ENCODE peak calls at places on chromosomes 4 and X, in eight cellular contexts. V is colonic mucosa, W is kidney epithelial cell, D is HCT116, T is Caco-2, I is tibial artery, B is IMR-90, X is SK-N-SH. C is an unnamed sample.

GRCh38 chr4:176300565-176300964 is 19.2 kb upstream of the SPCS3 start:
- DNase-seq in W (no peak), B (no peak), T (no peak), X (no peak), V (no peak), D (no peak), I (no peak), C (no peak)

GRCh38 chrX:68634649-68635227 is 12.7 kb upstream of the STARD8 start:
- DNase-seq in T (no peak), D (no peak), I (no peak), X (no peak), W (no peak), B (peak; percentile 26), V (no peak), C (peak; percentile 62)

GRCh38 chr4:175986-176385 is 51.7 kb downstream of the ZNF718 start:
- DNase-seq in X (no peak), V (no peak), B (no peak), T (no peak), I (no peak), W (no peak), D (no peak), C (no peak)

GRCh38 chr4:21882050-21882839 is 66.3 kb downstream of the KCNIP4 start:
- DNase-seq in V (no peak), W (no peak), D (no peak), T (no peak), B (peak; percentile 48), X (no peak), I (no peak), C (no peak)

GRCh38 chr4:10808591-10808990 is 124.0 kb upstream of the CLNK start:
- DNase-seq in V (no peak), X (no peak), I (peak; percentile 23), D (no peak), T (no peak), W (no peak), B (peak; percentile 68), C (no peak)

GRCh38 chrX:10574663-10575062 is 45.7 kb downstream of the MID1 start:
- DNase-seq in W (peak; percentile 19), I (no peak), B (no peak), V (no peak), D (no peak), T (no peak), X (no peak), C (no peak)

GRCh38 chrX:134599173-134599914 is 58.9 kb downstream of the PLAC1 start:
- DNase-seq in I (peak; percentile 35), D (no peak), B (peak; percentile 63), V (no peak), X (no peak), T (no peak), W (no peak), C (peak; percentile 32)

GRCh38 chr4:101014417-101014816 is 332.9 kb downstream of the PPP3CA start:
- DNase-seq in D (no peak), T (no peak), I (no peak), W (no peak), X (no peak), B (no peak), V (no peak), C (no peak)

GRCh38 chr4:126839066-126839465 is 793.7 kb upstream of the INTU start:
- DNase-seq in T (no peak), B (peak; percentile 43), I (no peak), V (no peak), D (no peak), W (no peak), X (no peak), C (peak; percentile 19)

GRCh38 chr4:8821151-8821950 is 50.3 kb downstream of the HMX1 start:
- DNase-seq in D (no peak), V (peak; percentile 11), T (no peak), W (no peak), X (peak; percentile 4), I (no peak), B (no peak), C (no peak)

GRCh38 chr4:10456270-10457254 is 664 bp downstream of the ZNF518B start:
- DNase-seq in B (peak; percentile 56), D (peak; percentile 19), V (peak; percentile 68), X (peak; percentile 70), T (no peak), I (peak; percentile 32), W (no peak), C (no peak)

GRCh38 chr4:77385124-77385969 is 220.3 kb upstream of the CXCL13 start:
- DNase-seq in T (peak; percentile 66), W (no peak), I (peak; percentile 48), X (peak; percentile 22), V (peak; percentile 64), D (peak; percentile 54), B (peak; percentile 63), C (no peak)

GRCh38 chrX:97267376-97267775 is 383.7 kb downstream of the RPA4 start:
- DNase-seq in B (peak; percentile 9), T (no peak), V (no peak), D (no peak), X (no peak), I (no peak), W (no peak), C (no peak)

GRCh38 chr4:114184901-114185300 is 205.5 kb upstream of the ARSJ start:
- DNase-seq in B (no peak), D (no peak), X (no peak), V (no peak), I (no peak), W (no peak), T (no peak), C (no peak)

GRCh38 chr4:158856852-158857251 is 88.0 kb downstream of the FNIP2 start:
- DNase-seq in I (no peak), W (peak; percentile 4), V (no peak), T (peak; percentile 28), B (peak; percentile 68), D (peak; percentile 26), X (peak; percentile 44), C (no peak)

GRCh38 chrX:19647731-19648588 is 132.7 kb upstream of the MAP3K15 start:
- DNase-seq in W (no peak), V (no peak), I (no peak), D (no peak), B (peak; percentile 51), T (no peak), X (no peak), C (no peak)

GRCh38 chr4:13963601-13964000 is 336.1 kb upstream of the BOD1L1 start:
- DNase-seq in X (no peak), V (no peak), T (no peak), D (no peak), I (no peak), B (peak; percentile 16), W (no peak), C (no peak)

GRCh38 chr4:21656832-21657231 is 291.7 kb downstream of the KCNIP4 start:
- DNase-seq in W (peak; percentile 50), I (no peak), B (no peak), X (no peak), D (peak; percentile 2), V (no peak), T (no peak), C (peak; percentile 27)

GRCh38 chr4:49032440-49033161 is 46.5 kb downstream of the CWH43 start:
- DNase-seq in B (peak; percentile 6), I (no peak), W (no peak), T (peak; percentile 43), V (peak; percentile 21), X (peak; percentile 27), D (peak; percentile 6), C (no peak)

GRCh38 chrX:104565791-104566687 is at the start of gene IL1RAPL2:
- DNase-seq in I (no peak), T (no peak), B (no peak), W (no peak), V (peak; percentile 38), X (peak; percentile 49), D (no peak), C (no peak)

DNA sequence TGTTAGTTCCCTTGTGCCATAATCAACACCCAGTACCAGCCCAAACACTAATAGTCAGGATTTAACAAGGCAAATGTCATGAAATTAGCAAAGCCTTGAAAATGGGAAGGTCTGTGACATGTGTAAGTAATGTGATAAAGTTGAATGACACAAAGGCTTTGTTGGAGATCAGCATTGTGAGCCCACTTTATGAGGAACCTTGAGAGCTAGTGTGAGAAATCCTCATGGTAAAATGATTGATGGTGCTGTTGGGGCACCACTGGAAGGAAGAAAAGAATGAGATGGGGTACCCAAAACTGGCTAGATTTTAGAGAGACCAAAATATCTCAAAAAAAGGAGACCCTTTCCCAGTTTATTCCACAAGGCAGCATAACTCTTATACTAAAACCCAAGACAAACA is 3.3 kb upstream of the LIN54 start:
- DNase-seq in B (no peak), I (no peak), W (no peak), X (no peak), V (no peak), D (no peak), T (no peak), C (no peak)
- H3K4me3 ChIP-seq in B (no peak overlapping the region), I (peak overlapping the region; percentile 74), W (no peak overlapping the region), X (peak overlapping the region; percentile 64), V (no peak overlapping the region), D (no peak overlapping the region), T (peak overlapping the region; percentile 45), C (no peak overlapping the region)

GRCh38 chr4:42391981-42392380 is 5.3 kb upstream of the SHISA3 start:
- DNase-seq in D (no peak), V (no peak), X (no peak), W (no peak), T (no peak), I (no peak), B (no peak), C (no peak)
- H3K27me3 ChIP-seq in D (no peaks in the 10 kb centered on the region), V (peaks cover 12% of the 10 kb centered on the region), X (peaks cover 8% of the 10 kb centered on the region), W (peaks cover 10% of the 10 kb centered on the region), T (no peaks in the 10 kb centered on the region), I (no peaks in the 10 kb centered on the region), B (peaks cover 2% of the 10 kb centered on the region), C (peaks cover 9% of the 10 kb centered on the region)

GRCh38 chr4:15751155-15751554 is 27.0 kb upstream of the CD38 start:
- DNase-seq in T (no peak), V (no peak), B (no peak), I (no peak), X (no peak), D (no peak), W (no peak), C (no peak)
- H3K4me3 ChIP-seq in T (no peak overlapping the region), V (no peak overlapping the region), B (no peak overlapping the region), I (no peak overlapping the region), X (no peak overlapping the region), D (no peak overlapping the region), W (no peak overlapping the region), C (no peak overlapping the region)

GRCh38 chr4:85474356-85474755 is 594 bp upstream of the ARHGAP24 start:
- DNase-seq in D (no peak), X (no peak), T (no peak), V (no peak), B (no peak), W (no peak), I (no peak), C (no peak)
- H3K27me3 ChIP-seq in D (no peaks in the 10 kb centered on the region), X (no peaks in the 10 kb centered on the region), T (no peaks in the 10 kb centered on the region), V (no peaks in the 10 kb centered on the region), B (peaks cover 8% of the 10 kb centered on the region), W (no peaks in the 10 kb centered on the region), I (no peaks in the 10 kb centered on the region), C (no peaks in the 10 kb centered on the region)

C was measured in BJ.